ENCODE peak calls at places on chromosomes 5 and 9, in four cellular contexts. One of them, this sample, is unnamed.

GRCh38 chr9:72529531-72529930 is 8.1 kb downstream of the TMC1 start:
- DNase-seq in fibroblast of lung: no peak
- DNase-seq in spleen: no peak
- DNase-seq in hepatocyte: no peak
- DNase-seq in this sample: no peak

GRCh38 chr9:127252405-127253093 is 12.0 kb upstream of the GARNL3 start:
- DNase-seq in hepatocyte: no peak
- DNase-seq in fibroblast of lung: no peak
- DNase-seq in spleen: no peak
- DNase-seq in this sample: no peak

GRCh38 chr5:143094087-143094511 is 309.4 kb downstream of the NR3C1 start:
- DNase-seq in hepatocyte: peak; percentile 29
- DNase-seq in fibroblast of lung: peak; percentile 72
- DNase-seq in spleen: no peak
- DNase-seq in this sample: no peak

GRCh38 chr9:2809692-2810423 is 34.0 kb downstream of the PUM3 start:
- DNase-seq in fibroblast of lung: peak; percentile 98
- DNase-seq in hepatocyte: peak; percentile 74
- DNase-seq in spleen: no peak
- DNase-seq in this sample: no peak

GRCh38 chr9:21591221-21592062 is 109.3 kb upstream of the IFNE start:
- DNase-seq in spleen: no peak
- DNase-seq in fibroblast of lung: peak; percentile 100
- DNase-seq in hepatocyte: peak; percentile 85
- DNase-seq in this sample: no peak

GRCh38 chr5:71865665-71866320 is 146.7 kb downstream of the CARTPT start:
- DNase-seq in hepatocyte: no peak
- DNase-seq in spleen: no peak
- DNase-seq in fibroblast of lung: no peak
- DNase-seq in this sample: no peak

GRCh38 chr5:164934039-164934438 is 1428.6 kb downstream of the MAT2B start:
- DNase-seq in fibroblast of lung: no peak
- DNase-seq in spleen: no peak
- DNase-seq in hepatocyte: no peak
- DNase-seq in this sample: no peak

GRCh38 chr5:139645495-139645871 is 2.7 kb upstream of the CXXC5 start:
- DNase-seq in spleen: peak; percentile 47
- DNase-seq in hepatocyte: no peak
- DNase-seq in fibroblast of lung: no peak
- DNase-seq in this sample: peak; percentile 35

GRCh38 chr5:142017832-142018427 is 5.1 kb upstream of the GNPDA1 start:
- DNase-seq in hepatocyte: no peak
- DNase-seq in spleen: no peak
- DNase-seq in fibroblast of lung: peak; percentile 92
- DNase-seq in this sample: no peak

GRCh38 chr9:21904776-21905175 is 89.4 kb downstream of the CDKN2A start:
- DNase-seq in spleen: no peak
- DNase-seq in fibroblast of lung: peak; percentile 8
- DNase-seq in hepatocyte: no peak
- DNase-seq in this sample: no peak

GRCh38 chr9:93077367-93077766 is 18.6 kb upstream of the CARD19 start:
- DNase-seq in spleen: no peak
- DNase-seq in hepatocyte: no peak
- DNase-seq in fibroblast of lung: no peak
- DNase-seq in this sample: no peak

GRCh38 chr5:136031713-136032112 is 2.9 kb downstream of the TGFBI start:
- DNase-seq in hepatocyte: no peak
- DNase-seq in spleen: peak; percentile 31
- DNase-seq in fibroblast of lung: peak; percentile 76
- DNase-seq in this sample: peak; percentile 46

GRCh38 chr9:16060457-16061129 is 507.8 kb downstream of the CCDC171 start:
- DNase-seq in fibroblast of lung: no peak
- DNase-seq in spleen: no peak
- DNase-seq in hepatocyte: no peak
- DNase-seq in this sample: no peak
- H3K27ac ChIP-seq in fibroblast of lung: no peak overlapping the region
- H3K27ac ChIP-seq in spleen: no peak overlapping the region
- H3K27ac ChIP-seq in hepatocyte: peak overlapping the region; percentile 21
- H3K27ac ChIP-seq in this sample: no peak overlapping the region

DNA sequence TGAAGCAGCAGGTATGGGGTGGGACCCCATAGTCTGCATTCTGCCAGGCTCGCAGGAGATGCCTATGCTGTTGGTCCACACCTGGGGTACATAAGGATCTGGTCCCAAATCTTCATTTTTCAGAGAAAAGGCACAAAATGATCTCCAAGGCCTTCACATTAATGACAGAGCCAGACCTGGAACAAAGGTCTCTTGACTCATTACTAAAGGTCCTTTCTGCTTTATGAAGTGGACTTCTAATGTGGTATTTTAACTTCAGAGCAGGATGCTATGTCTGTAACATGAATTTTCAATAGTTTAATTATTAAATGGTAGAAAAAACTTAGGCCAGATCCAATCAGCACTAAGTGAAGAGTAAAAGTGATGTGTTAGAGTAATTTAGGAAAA is 38.0 kb downstream of the DMGDH start:
- DNase-seq in fibroblast of lung: no peak
- DNase-seq in spleen: no peak
- DNase-seq in hepatocyte: no peak
- DNase-seq in this sample: no peak
- H3K27me3 ChIP-seq in fibroblast of lung: no peaks in the 10 kb centered on the region
- H3K27me3 ChIP-seq in spleen: peaks cover 9% of the 10 kb centered on the region
- H3K27me3 ChIP-seq in hepatocyte: no peaks in the 10 kb centered on the region
- H3K27me3 ChIP-seq in this sample: no peaks in the 10 kb centered on the region

DNA sequence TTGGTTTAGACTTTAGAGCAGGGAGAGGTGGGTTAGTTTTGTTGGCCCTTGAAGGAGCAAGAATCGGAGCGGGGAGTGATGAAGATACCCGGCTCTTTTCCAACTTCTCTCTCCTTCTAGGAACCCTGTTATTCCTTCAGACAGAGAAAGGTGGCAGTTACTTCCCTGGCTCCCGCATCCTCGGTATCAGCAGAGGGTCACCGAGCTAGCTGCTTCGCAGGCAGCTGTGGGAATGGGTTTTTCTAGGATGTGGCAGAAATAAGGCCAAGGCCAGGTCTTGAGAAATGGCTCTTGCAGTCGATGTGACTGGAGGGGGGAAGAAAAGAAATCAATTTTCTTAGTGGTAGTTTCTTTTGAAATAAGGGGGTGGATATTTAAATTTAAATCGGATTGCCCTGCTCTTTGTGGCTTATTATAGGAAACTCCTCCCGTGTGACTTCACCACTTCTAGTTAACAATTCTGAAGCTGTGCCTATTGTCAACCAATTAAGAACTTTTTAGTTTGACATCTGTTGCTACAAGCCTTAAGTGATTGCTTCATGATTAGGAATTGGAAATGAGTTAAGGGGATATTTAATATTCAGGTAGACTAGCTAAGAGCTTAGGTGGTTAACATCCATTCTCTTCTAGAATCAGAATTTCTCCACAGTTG is 1.4 kb downstream of the SAP30L start:
- DNase-seq in spleen: no peak
- DNase-seq in hepatocyte: no peak
- DNase-seq in fibroblast of lung: no peak
- DNase-seq in this sample: no peak
- H3K27ac ChIP-seq in spleen: no peak overlapping the region
- H3K27ac ChIP-seq in hepatocyte: peak overlapping the region; percentile 80
- H3K27ac ChIP-seq in fibroblast of lung: peak overlapping the region; percentile 47
- H3K27ac ChIP-seq in this sample: peak overlapping the region; percentile 88

GRCh38 chr9:136198605-136199083 is 6.3 kb downstream of the LHX3 start:
- DNase-seq in hepatocyte: no peak
- DNase-seq in spleen: no peak
- DNase-seq in fibroblast of lung: peak; percentile 4
- DNase-seq in this sample: no peak
- H3K27me3 ChIP-seq in hepatocyte: peaks cover 93% of the 10 kb centered on the region
- H3K27me3 ChIP-seq in spleen: peaks cover 100% of the 10 kb centered on the region
- H3K27me3 ChIP-seq in fibroblast of lung: peaks cover 73% of the 10 kb centered on the region
- H3K27me3 ChIP-seq in this sample: peaks cover 93% of the 10 kb centered on the region

GRCh38 chr9:33472171-33472920 is 1.4 kb downstream of the NOL6 start:
- DNase-seq in hepatocyte: no peak
- DNase-seq in spleen: peak; percentile 60
- DNase-seq in fibroblast of lung: no peak
- DNase-seq in this sample: peak; percentile 37
- H3K27ac ChIP-seq in hepatocyte: no peak overlapping the region
- H3K27ac ChIP-seq in spleen: no peak overlapping the region
- H3K27ac ChIP-seq in fibroblast of lung: peak overlapping the region; percentile 31
- H3K27ac ChIP-seq in this sample: no peak overlapping the region